ENCODE peak calls at places on chromosomes 6 and 20, in eight cellular contexts. Z, T, P, R, J, Q, O and L are unnamed samples.

GRCh38 chr6:41411961-41412360 is 76.6 kb downstream of the NCR2 start:
- DNase-seq in Z (no peak), T (no peak), P (no peak), R (no peak), J (no peak), Q (no peak), O (no peak), L (no peak)

GRCh38 chr6:133466666-133467065 is 225.5 kb downstream of the EYA4 start:
- DNase-seq in Z (no peak), T (no peak), P (no peak), R (no peak), J (no peak), Q (no peak), O (no peak), L (no peak)

GRCh38 chr6:2799936-2800527 is 34.8 kb downstream of the WRNIP1 start:
- DNase-seq in Z (no peak), T (no peak), P (peak), R (no peak), J (peak), Q (no peak), O (no peak), L (no peak)

GRCh38 chr20:61118429-61119224 is 133.4 kb upstream of the CDH4 start:
- DNase-seq in Z (no peak), T (no peak), P (no peak), R (no peak), J (no peak), Q (no peak), O (no peak), L (no peak)

GRCh38 chr6:44735631-44735963 is 348.1 kb downstream of the CDC5L start:
- DNase-seq in Z (no peak), T (no peak), P (no peak), R (no peak), J (peak), Q (no peak), O (no peak), L (peak)

GRCh38 chr6:37992749-37993148 is 173.2 kb downstream of the ZFAND3 start:
- DNase-seq in Z (no peak), T (no peak), P (no peak), R (no peak), J (no peak), Q (no peak), O (no peak), L (no peak)

GRCh38 chr20:63127700-63128364 is 88.1 kb downstream of the YTHDF1 start:
- DNase-seq in Z (no peak), T (peak), P (no peak), R (no peak), J (no peak), Q (no peak), O (no peak), L (no peak)

GRCh38 chr6:40356242-40356910 is 230.8 kb downstream of the LRFN2 start:
- DNase-seq in Z (no peak), T (no peak), P (peak), R (no peak), J (peak), Q (no peak), O (no peak), L (no peak)

GRCh38 chr20:7696311-7696710 is 243.9 kb downstream of the HAO1 start:
- DNase-seq in Z (no peak), T (no peak), P (no peak), R (no peak), J (no peak), Q (no peak), O (no peak), L (no peak)

GRCh38 chr6:21264288-21264818 is 329.2 kb upstream of the SOX4 start:
- DNase-seq in Z (no peak), T (no peak), P (no peak), R (no peak), J (no peak), Q (no peak), O (no peak), L (no peak)

GRCh38 chr20:57000441-57000968 is 265.9 kb downstream of the BMP7 start:
- DNase-seq in Z (no peak), T (no peak), P (no peak), R (no peak), J (no peak), Q (no peak), O (no peak), L (no peak)

GRCh38 chr20:38109657-38110524 is 55.2 kb downstream of the TGM2 start:
- DNase-seq in Z (peak), T (no peak), P (peak), R (no peak), J (no peak), Q (no peak), O (no peak), L (no peak)

GRCh38 chr20:33415948-33416347 is 14.6 kb upstream of the CDK5RAP1 start:
- DNase-seq in Z (no peak), T (peak), P (no peak), R (peak), J (peak), Q (no peak), O (peak), L (no peak)

GRCh38 chr6:2129076-2129695 is 116.2 kb downstream of the GMDS start:
- DNase-seq in Z (no peak), T (no peak), P (no peak), R (no peak), J (peak), Q (no peak), O (no peak), L (peak)

GRCh38 chr6:26485401-26485800 is 14.7 kb upstream of the BTN1A1 start:
- DNase-seq in Z (no peak), T (no peak), P (no peak), R (no peak), J (no peak), Q (no peak), O (no peak), L (no peak)

GRCh38 chr20:21288587-21289370 is 14.4 kb upstream of the XRN2 start:
- DNase-seq in Z (no peak), T (no peak), P (no peak), R (no peak), J (no peak), Q (no peak), O (no peak), L (no peak)

GRCh38 chr6:28589234-28589951 is 63.7 kb downstream of the GPX5 start:
- DNase-seq in Z (peak), T (peak), P (peak), R (peak), J (peak), Q (peak), O (peak), L (peak)

GRCh38 chr20:61912665-61913422 is 152.8 kb downstream of the TAF4 start:
- DNase-seq in Z (no peak), T (no peak), P (no peak), R (no peak), J (peak), Q (no peak), O (no peak), L (no peak)

GRCh38 chr20:44181611-44182010 is 5.4 kb downstream of the JPH2 start:
- DNase-seq in Z (no peak), T (no peak), P (no peak), R (no peak), J (no peak), Q (no peak), O (no peak), L (no peak)

GRCh38 chr6:89977808-89978748 is 83.8 kb downstream of the GJA10 start:
- DNase-seq in Z (no peak), T (no peak), P (no peak), R (no peak), J (no peak), Q (no peak), O (no peak), L (no peak)

GRCh38 chr6:49555951-49556350 is 5.5 kb downstream of the C6orf141 start:
- DNase-seq in Z (no peak), T (no peak), P (no peak), R (no peak), J (no peak), Q (no peak), O (no peak), L (no peak)

GRCh38 chr6:157946053-157946617 is 35.5 kb upstream of the SYNJ2 start:
- DNase-seq in Z (no peak), T (no peak), P (no peak), R (no peak), J (no peak), Q (no peak), O (no peak), L (no peak)

GRCh38 chr6:129340983-129341382 is 369.0 kb downstream of the ARHGAP18 start:
- DNase-seq in Z (no peak), T (no peak), P (no peak), R (no peak), J (no peak), Q (no peak), O (no peak), L (no peak)

DNA sequence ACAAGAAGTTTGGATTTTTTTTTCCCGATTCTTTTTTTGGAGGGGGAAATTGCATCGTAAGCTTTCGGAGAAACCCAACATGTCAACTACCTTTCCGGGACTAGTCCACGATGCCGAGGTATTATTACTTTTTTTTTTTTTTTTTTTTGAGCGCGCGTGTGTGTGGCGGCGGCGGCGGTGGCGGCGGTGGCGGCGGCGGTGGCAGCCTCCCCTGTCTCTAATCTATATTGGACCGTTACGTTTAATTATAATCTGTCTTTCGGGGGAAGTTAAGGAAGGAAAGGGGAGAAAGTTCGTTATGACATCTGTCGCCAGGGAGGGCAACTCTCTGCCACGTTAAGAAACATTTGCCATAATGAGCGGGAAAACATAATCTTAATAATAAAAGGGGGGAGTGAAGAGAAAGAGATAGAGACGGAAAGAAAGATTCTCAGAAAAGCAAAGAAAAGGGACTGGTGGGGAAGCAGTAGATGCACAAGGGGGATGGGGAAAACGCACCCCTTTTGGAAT is 706 bp downstream of the TFAP2D start:
- DNase-seq in Z (no peak), T (no peak), P (no peak), R (no peak), J (no peak), Q (no peak), O (no peak), L (no peak)
- TF ChIP-seq CTCF in Z (no peak), T (no peak), P (no peak), R (no peak), J (no peak), Q (no peak), O (no peak), L (no peak)

DNA sequence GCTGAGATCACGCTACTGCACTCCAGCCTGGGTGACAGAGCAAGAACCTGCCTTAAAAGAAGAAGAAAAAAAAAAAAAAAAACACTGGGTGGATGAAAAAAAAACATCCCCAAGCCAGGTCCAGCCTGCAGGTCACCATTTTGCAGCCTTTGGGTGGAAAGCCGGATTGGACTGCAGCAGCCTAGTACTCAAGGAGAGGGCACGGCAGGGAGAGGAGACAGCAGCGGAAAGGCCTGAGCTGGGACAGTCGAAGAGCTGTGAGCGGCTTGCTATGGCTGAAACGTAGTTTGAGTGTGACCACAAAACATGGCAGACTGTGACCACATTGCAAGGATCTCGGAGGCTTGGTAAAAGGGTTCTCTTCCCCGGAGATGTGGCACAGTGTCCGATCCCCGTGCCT is 173.0 kb downstream of the NFATC2 start:
- DNase-seq in Z (no peak), T (no peak), P (no peak), R (no peak), J (no peak), Q (no peak), O (no peak), L (no peak)
- TF ChIP-seq CTCF in Z (no peak), T (no peak), P (no peak), R (no peak), J (no peak), Q (no peak), O (no peak), L (no peak)

GRCh38 chr20:32071395-32072167 is 19.5 kb downstream of the HCK start:
- DNase-seq in Z (no peak), T (no peak), P (no peak), R (no peak), J (no peak), Q (no peak), O (no peak), L (no peak)

GRCh38 chr20:32070282-32070681 is 18.2 kb downstream of the HCK start:
- DNase-seq in Z (no peak), T (no peak), P (no peak), R (no peak), J (no peak), Q (no peak), O (no peak), L (no peak)

GRCh38 chr20:32067234-32067821 is 15.3 kb downstream of the HCK start:
- DNase-seq in Z (no peak), T (no peak), P (no peak), R (peak), J (no peak), Q (no peak), O (no peak), L (no peak)

GRCh38 chr20:32070690-32071213 is 18.7 kb downstream of the HCK start:
- DNase-seq in Z (no peak), T (no peak), P (no peak), R (peak), J (no peak), Q (no peak), O (no peak), L (no peak)

GRCh38 chr20:32068174-32068573 is 16.1 kb downstream of the HCK start:
- DNase-seq in Z (no peak), T (no peak), P (no peak), R (no peak), J (no peak), Q (no peak), O (no peak), L (no peak)
- TF ChIP-seq CTCF in Z (no peak), T (no peak), P (no peak), R (no peak), J (no peak), Q (no peak), O (no peak), L (no peak)

DNA sequence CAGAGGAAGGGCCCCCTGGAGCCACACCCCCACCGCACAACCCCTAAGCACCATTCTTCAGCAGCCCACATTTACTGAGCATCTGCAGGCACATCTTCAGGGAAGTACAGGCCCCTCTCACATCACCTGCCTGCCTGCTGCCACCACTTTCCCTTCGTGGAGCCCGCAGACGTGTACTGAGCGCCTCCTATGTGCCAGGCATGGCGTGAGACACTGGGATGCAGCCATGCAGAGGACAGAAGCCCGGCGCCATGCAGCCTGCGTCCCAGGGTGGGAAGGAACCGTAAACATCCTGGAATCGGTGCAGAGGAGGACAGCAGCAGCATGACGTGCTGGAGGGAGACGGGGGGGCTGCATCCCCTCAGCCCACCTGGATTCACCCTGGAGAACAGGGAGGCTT is 78.1 kb downstream of the GRM4 start:
- DNase-seq in Z (no peak), T (no peak), P (no peak), R (no peak), J (peak), Q (no peak), O (peak), L (no peak)
- TF ChIP-seq CTCF in Z (peak), T (no peak), P (no peak), R (no peak), J (no peak), Q (no peak), O (peak), L (no peak)

DNA sequence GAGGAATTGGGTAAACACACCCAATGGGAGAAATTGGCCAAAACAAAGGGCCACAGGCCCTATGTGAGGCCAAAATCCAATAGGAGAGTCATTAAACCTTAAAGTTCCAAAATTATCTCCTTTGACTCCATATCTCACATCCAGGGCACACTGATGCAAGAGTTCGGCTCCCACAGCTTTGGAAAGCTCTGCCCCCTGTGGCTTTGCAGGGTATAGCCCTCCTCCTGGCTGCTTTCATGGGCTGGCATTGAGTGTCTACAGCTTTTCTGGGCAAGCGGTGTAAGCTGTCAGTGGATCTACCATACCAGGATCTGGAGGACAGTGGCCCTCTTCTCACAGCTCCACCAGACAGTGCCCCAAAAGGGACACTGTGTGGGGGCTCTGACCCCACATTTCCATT is 160.5 kb downstream of the ADGRG6 start:
- DNase-seq in Z (no peak), T (peak), P (no peak), R (no peak), J (no peak), Q (no peak), O (peak), L (no peak)
- TF ChIP-seq CTCF in Z (peak), T (no peak), P (no peak), R (no peak), J (no peak), Q (no peak), O (peak), L (no peak)

GRCh38 chr6:136334853-136335252 is 45.2 kb upstream of the BCLAF1 start:
- DNase-seq in Z (no peak), T (peak), P (no peak), R (no peak), J (peak), Q (no peak), O (peak), L (no peak)
- TF ChIP-seq CTCF in Z (peak), T (no peak), P (no peak), R (no peak), J (peak), Q (no peak), O (peak), L (no peak)

GRCh38 chr20:51220293-51220706 is 197.4 kb upstream of the KCNG1 start:
- DNase-seq in Z (no peak), T (peak), P (no peak), R (peak), J (peak), Q (no peak), O (peak), L (peak)
- TF ChIP-seq CTCF in Z (peak), T (peak), P (peak), R (peak), J (peak), Q (no peak), O (peak), L (peak)